ENCODE peak calls at places on chromosomes 4 and X, in six cellular contexts. K is activated T-cell treated with anti-CD3 and anti-CD28 coated beads, Interleukin-2, amount 50 U/mL, for 72 hours; R is NCI-H524; C is stimulated activated CD8-positive, alpha-beta memory T cell treated with anti-CD3 and anti-CD28 coated beads, Interleukin-7, amount 100 ng/mL, for 48 hours; I is activated CD8-positive, alpha-beta memory T cell treated with anti-CD3 and anti-CD28 coated beads for 24 hours; X is dorsolateral prefrontal cortex. B is an unnamed sample.

GRCh38 chrX:119833905-119834304 is 18.9 kb downstream of the UPF3B start:
- DNase-seq in K (no peak), I (no peak), X (no peak), C (no peak), R (no peak), B (no peak)

GRCh38 chr4:3613980-3614730 is 81.9 kb upstream of the LRPAP1 start:
- DNase-seq in K (no peak), I (no peak), R (peak; percentile 27), X (no peak), C (no peak), B (no peak)

GRCh38 chr4:126915999-126916625 is 716.6 kb upstream of the INTU start:
- DNase-seq in R (no peak), I (no peak), K (no peak), C (no peak), X (no peak), B (no peak)

GRCh38 chrX:80237072-80237471 is 183.2 kb upstream of the TENT5D start:
- DNase-seq in R (no peak), I (no peak), C (no peak), X (no peak), K (no peak), B (no peak)

GRCh38 chr4:124262211-124263179 is 450.0 kb downstream of the ANKRD50 start:
- DNase-seq in I (peak; percentile 57), R (peak; percentile 21), X (peak; percentile 32), C (peak; percentile 0), K (peak; percentile 36), B (peak; percentile 8)

GRCh38 chr4:18069806-18070205 is 48.3 kb upstream of the LCORL start:
- DNase-seq in I (no peak), C (no peak), X (no peak), R (no peak), K (no peak), B (no peak)

GRCh38 chr4:169791064-169791463 is 33.3 kb upstream of the HPF1 start:
- DNase-seq in R (no peak), X (no peak), K (no peak), C (no peak), I (no peak), B (no peak)

GRCh38 chr4:87270144-87270543 is 49.7 kb upstream of the KLHL8 start:
- DNase-seq in I (no peak), X (no peak), C (no peak), K (no peak), R (no peak), B (peak; percentile 28)

GRCh38 chr4:182826391-182826790 is 90.8 kb downstream of the DCTD start:
- DNase-seq in I (no peak), R (no peak), K (no peak), X (peak; percentile 14), C (no peak), B (no peak)

GRCh38 chrX:119887721-119888425 is 7.8 kb upstream of the AKAP14 start:
- DNase-seq in X (peak; percentile 37), C (peak; percentile 48), I (peak; percentile 75), K (peak; percentile 70), R (peak; percentile 77), B (no peak)

GRCh38 chr4:127482049-127482448 is 150.7 kb upstream of the INTU start:
- DNase-seq in R (no peak), K (no peak), X (no peak), C (no peak), I (no peak), B (no peak)

GRCh38 chrX:139647597-139647996 is 60.4 kb downstream of the MCF2 start:
- DNase-seq in C (no peak), I (no peak), X (no peak), K (no peak), R (no peak), B (no peak)

GRCh38 chr4:6926681-6927478 is 17.3 kb downstream of the TBC1D14 start:
- DNase-seq in X (no peak), K (peak; percentile 59), I (no peak), R (no peak), C (no peak), B (no peak)

GRCh38 chr4:2459589-2460349 is 9.1 kb upstream of the RNF4 start:
- DNase-seq in I (no peak), X (no peak), R (no peak), C (no peak), K (no peak), B (no peak)

GRCh38 chrX:150871341-150871811 is 27.1 kb downstream of the CD99L2 start:
- DNase-seq in K (no peak), I (no peak), X (no peak), R (no peak), C (no peak), B (no peak)

GRCh38 chr4:150402968-150403367 is 179.0 kb upstream of the MAB21L2 start:
- DNase-seq in K (peak; percentile 39), R (peak; percentile 19), I (no peak), X (peak; percentile 49), C (no peak), B (no peak)

GRCh38 chr4:124685851-124686250 is 26.7 kb downstream of the ANKRD50 start:
- DNase-seq in X (no peak), C (no peak), R (no peak), I (no peak), K (no peak), B (no peak)